ENCODE peak calls at places on chromosomes 5 and 9, in seven cellular contexts. A, G, B, W, Z, F and U are unnamed samples.

GRCh38 chr9:7234144-7234543 is 476.4 kb downstream of the KDM4C start:
- DNase-seq in W (no peak), Z (peak), A (no peak), B (no peak), G (peak), F (no peak), U (no peak)

GRCh38 chr9:2174321-2174720 is 159.2 kb downstream of the SMARCA2 start:
- DNase-seq in W (no peak), G (no peak), A (no peak), B (no peak), Z (no peak), F (no peak), U (no peak)

GRCh38 chr5:150486402-150487198 is 21.3 kb upstream of the NDST1 start:
- DNase-seq in F (peak), Z (peak), W (peak), B (peak), G (peak), A (no peak), U (no peak)

GRCh38 chr5:102498271-102499034 is at the start of gene SLCO6A1:
- DNase-seq in W (no peak), Z (no peak), A (no peak), B (no peak), F (no peak), G (no peak), U (no peak)

GRCh38 chr5:127988149-127988755 is 95.3 kb upstream of the SLC12A2 start:
- DNase-seq in B (no peak), F (no peak), G (peak), Z (peak), A (no peak), W (no peak), U (no peak)

GRCh38 chr5:124746252-124746915 is at the start of gene ZNF608:
- DNase-seq in W (no peak), G (peak), Z (peak), F (no peak), B (peak), A (no peak), U (no peak)

GRCh38 chr9:18320046-18320445 is 153.9 kb upstream of the ADAMTSL1 start:
- DNase-seq in B (no peak), G (no peak), W (no peak), A (no peak), F (no peak), Z (no peak), U (no peak)

GRCh38 chr9:36214571-36214970 is 23.9 kb downstream of the CLTA start:
- DNase-seq in A (no peak), F (no peak), G (peak), B (no peak), W (no peak), Z (peak), U (no peak)

GRCh38 chr9:33620738-33621439 is 96.8 kb downstream of the ANKRD18B start:
- DNase-seq in F (no peak), A (no peak), G (peak), B (no peak), W (no peak), Z (peak), U (no peak)

GRCh38 chr5:6505779-6506557 is 57.3 kb downstream of the UBE2QL1 start:
- DNase-seq in F (no peak), W (no peak), A (no peak), G (no peak), Z (no peak), B (no peak), U (no peak)

GRCh38 chr9:88933607-88934379 is 57.5 kb upstream of the S1PR3 start:
- DNase-seq in Z (no peak), B (no peak), F (no peak), A (no peak), G (no peak), W (no peak), U (no peak)

GRCh38 chr5:130032807-130033206 is 128.5 kb downstream of the CHSY3 start:
- DNase-seq in W (peak), Z (no peak), B (peak), A (no peak), G (no peak), F (peak), U (no peak)

GRCh38 chr5:61089351-61089750 is 72.9 kb downstream of the SMIM15 start:
- DNase-seq in B (no peak), G (peak), A (no peak), W (no peak), F (no peak), Z (no peak), U (no peak)

GRCh38 chr9:100440071-100440470 is 13.1 kb downstream of the MSANTD3 start:
- DNase-seq in Z (peak), A (no peak), G (peak), B (no peak), W (no peak), F (no peak), U (no peak)

GRCh38 chr5:68239485-68239884 is 23.9 kb downstream of the PIK3R1 start:
- DNase-seq in Z (peak), G (peak), W (peak), B (no peak), F (peak), A (peak), U (no peak)

GRCh38 chr5:115842089-115842881 is 550 bp downstream of the AP3S1 start:
- DNase-seq in A (no peak), W (no peak), F (peak), G (peak), Z (peak), B (no peak), U (peak)

GRCh38 chr9:7879551-7880245 is 80.1 kb upstream of the DMAC1 start:
- DNase-seq in A (no peak), W (no peak), F (no peak), G (no peak), Z (no peak), B (no peak), U (no peak)

GRCh38 chr9:88322906-88323566 is 65.2 kb upstream of the SPIN1 start:
- DNase-seq in F (no peak), A (no peak), B (no peak), W (no peak), Z (no peak), G (peak), U (peak)

GRCh38 chr5:174172104-174172965 is 126.8 kb downstream of the NSG2 start:
- DNase-seq in W (no peak), F (no peak), A (peak), Z (no peak), B (no peak), G (no peak), U (no peak)

GRCh38 chr5:107546685-107547084 is 124.1 kb downstream of the EFNA5 start:
- DNase-seq in F (no peak), G (no peak), W (no peak), A (no peak), Z (no peak), B (no peak), U (no peak)

GRCh38 chr9:112764344-112764743 is 13.8 kb downstream of the SNX30 start:
- DNase-seq in F (no peak), W (no peak), A (no peak), B (no peak), G (peak), Z (peak), U (no peak)